ENCODE peak calls at places on chromosomes 13 and 19, in ten cellular contexts. T is HFFc6, U is nephron progenitor cell, P is GM12865, E is B cell, F is AG04450, N is kidney epithelial cell, Z is GM20000, C is fibroblast of the aortic adventitia, G is mammary epithelial cell. B is an unnamed sample.

GRCh38 chr13:85500716-85501256 is 298.4 kb downstream of the SLITRK6 start:
- DNase-seq in C (no peak), U (no peak), P (no peak), N (no peak), T (no peak), E (no peak), Z (no peak), G (peak; percentile 65), F (no peak), B (no peak)

GRCh38 chr13:30400376-30400775 is 21.9 kb upstream of the UBE2L5 start:
- DNase-seq in Z (no peak), N (no peak), E (no peak), T (no peak), G (no peak), F (no peak), P (no peak), C (no peak), U (no peak), B (no peak)

GRCh38 chr19:58553799-58554493 is 959 bp downstream of the CHMP2A start:
- DNase-seq in G (no peak), F (no peak), E (no peak), C (no peak), T (no peak), Z (no peak), N (no peak), U (no peak), P (no peak), B (no peak)

GRCh38 chr19:18814063-18814462 is 17.7 kb upstream of the UPF1 start:
- DNase-seq in N (no peak), U (peak; percentile 27), E (no peak), C (peak; percentile 78), Z (no peak), G (no peak), F (no peak), T (no peak), P (no peak), B (no peak)

GRCh38 chr13:24341439-24341838 is 32.1 kb downstream of the C1QTNF9 start:
- DNase-seq in E (no peak), C (peak; percentile 21), Z (no peak), U (no peak), T (peak; percentile 30), G (peak; percentile 38), P (no peak), F (no peak), N (no peak), B (no peak)

GRCh38 chr13:50512602-50513527 is 330.6 kb downstream of the DLEU7 start:
- DNase-seq in T (no peak), Z (peak; percentile 69), N (no peak), P (peak; percentile 79), U (peak; percentile 38), C (peak; percentile 66), G (no peak), E (peak; percentile 53), F (no peak), B (no peak)

GRCh38 chr13:32901994-32902780 is 114.0 kb upstream of the KL start:
- DNase-seq in C (peak; percentile 52), F (no peak), E (no peak), Z (no peak), T (no peak), G (no peak), U (no peak), N (no peak), P (no peak), B (no peak)

GRCh38 chr13:99827011-99827410 is 144.6 kb downstream of the ZIC5 start:
- DNase-seq in F (no peak), P (no peak), N (no peak), Z (no peak), C (no peak), G (no peak), T (no peak), E (no peak), U (no peak), B (no peak)

GRCh38 chr19:51364200-51365106 is 1.7 kb downstream of the ETFB start:
- DNase-seq in P (no peak), F (no peak), N (no peak), G (peak; percentile 37), E (no peak), T (peak; percentile 6), U (no peak), Z (no peak), C (no peak), B (no peak)

GRCh38 chr19:51367565-51368365 is 1.0 kb downstream of the CLDND2 start:
- DNase-seq in N (peak; percentile 85), P (peak; percentile 100), U (peak; percentile 100), G (peak; percentile 95), E (peak; percentile 94), C (peak; percentile 98), Z (peak; percentile 98), F (peak; percentile 98), T (peak; percentile 99), B (peak; percentile 92)

GRCh38 chr19:51366050-51366998 is at the start of gene ETFB:
- DNase-seq in F (peak; percentile 95), T (peak; percentile 98), E (peak; percentile 91), Z (peak; percentile 95), G (peak; percentile 97), C (peak; percentile 96), P (peak; percentile 98), U (peak; percentile 96), N (peak; percentile 87), B (peak; percentile 77)

GRCh38 chr19:51366999-51367564 is 894 bp upstream of the ETFB start:
- DNase-seq in C (no peak), E (peak; percentile 64), P (peak; percentile 56), G (no peak), N (no peak), U (peak; percentile 43), T (no peak), Z (no peak), F (no peak), B (no peak)

DNA sequence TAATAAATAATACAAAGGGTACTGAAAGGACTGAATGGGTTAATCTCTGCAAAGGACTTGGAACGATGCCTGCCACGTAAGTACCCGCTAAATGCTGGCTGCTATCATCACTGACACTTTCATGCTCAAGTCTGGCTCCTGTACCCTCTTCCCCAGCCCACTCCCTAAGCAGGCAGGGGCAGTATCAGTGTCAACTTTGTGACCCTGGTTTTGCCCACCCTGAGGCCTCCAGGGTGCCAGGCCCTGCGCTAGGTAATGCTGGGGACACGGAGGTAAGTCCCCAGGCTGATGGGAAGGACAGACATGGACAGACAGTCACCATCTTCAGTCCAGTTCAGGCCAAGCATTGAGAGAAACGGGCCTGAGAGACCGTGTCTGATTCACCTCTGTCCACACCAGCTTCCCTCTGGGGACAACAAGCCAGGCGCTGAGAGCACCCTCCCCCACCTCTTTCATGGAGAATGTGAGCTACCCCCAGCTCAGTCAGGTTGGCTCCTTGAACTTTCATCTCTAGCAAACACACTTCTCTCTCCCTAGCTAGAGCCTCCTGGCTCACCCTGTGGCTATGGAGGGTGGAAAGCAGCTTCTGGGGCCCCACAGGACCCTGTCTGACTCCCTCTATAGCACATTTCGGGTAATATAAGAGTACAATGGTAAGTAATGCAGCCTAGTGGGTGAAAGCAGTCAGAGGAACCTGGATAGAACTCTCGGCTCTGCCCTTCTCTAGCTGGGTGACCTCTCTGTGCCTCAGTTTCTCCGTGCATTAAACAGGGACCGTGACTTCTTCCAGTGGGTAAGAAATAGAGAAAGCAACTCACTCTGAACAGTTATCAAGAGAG is 758 bp downstream of the ETFB start:
- DNase-seq in E (no peak), Z (no peak), C (peak; percentile 55), F (no peak), G (peak; percentile 24), U (no peak), N (no peak), P (peak; percentile 36), T (peak; percentile 32), B (no peak)
- TF ChIP-seq CTCF in E (no peak), Z (no peak), C (peak; percentile 33), F (no peak), G (no peak), U (no peak), N (no peak), P (no peak), T (no peak), B (no peak)

DNA sequence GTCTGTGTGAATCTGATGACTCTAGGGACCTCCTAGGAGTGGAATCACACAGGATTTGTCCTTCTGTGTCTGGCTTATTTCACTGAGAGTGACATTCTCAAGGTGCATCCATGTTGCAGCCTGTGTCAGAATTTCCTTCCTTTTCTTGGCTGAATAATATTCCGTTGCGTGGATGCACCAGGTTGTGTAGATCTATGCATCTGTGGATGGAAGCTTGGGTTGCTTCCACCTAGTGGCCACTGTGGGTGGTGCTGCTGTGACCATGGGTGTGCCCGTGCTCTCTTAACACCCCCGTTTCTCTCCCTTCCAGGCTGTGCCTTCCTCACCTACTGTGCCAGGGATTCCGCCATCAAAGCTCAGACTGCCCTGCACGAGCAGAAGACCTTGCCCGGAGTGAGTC is 26.2 kb downstream of the CELF5 start:
- DNase-seq in N (no peak), T (no peak), C (peak; percentile 15), U (peak; percentile 28), F (no peak), E (no peak), P (peak; percentile 43), Z (peak; percentile 57), G (no peak), B (no peak)
- TF ChIP-seq CTCF in N (peak; percentile 39), T (peak; percentile 76), C (peak; percentile 65), U (peak; percentile 28), F (peak; percentile 51), E (peak; percentile 71), P (peak; percentile 63), Z (peak; percentile 49), G (peak; percentile 56), B (peak; percentile 35)

DNA sequence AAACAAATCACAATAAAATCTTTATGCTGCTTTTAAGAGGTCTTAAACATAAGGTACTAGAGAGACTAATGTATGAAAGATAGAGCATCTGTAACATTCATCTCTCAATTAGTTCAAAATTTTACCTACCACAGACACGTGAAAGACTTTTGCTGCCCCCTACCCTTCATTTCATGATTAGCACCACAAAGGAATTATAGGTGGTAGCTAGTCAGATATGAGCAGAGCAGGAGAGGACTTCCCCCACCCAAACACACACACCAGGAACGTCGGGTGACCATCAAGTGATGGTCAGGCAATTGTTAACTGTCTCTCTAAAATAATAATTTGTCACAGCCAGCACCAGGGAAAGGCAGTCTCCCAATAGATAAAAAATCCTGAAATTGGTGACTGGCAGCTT is 1531.7 kb upstream of the SPRY2 start:
- DNase-seq in G (no peak), C (no peak), P (no peak), T (no peak), E (no peak), F (no peak), N (no peak), Z (no peak), U (peak; percentile 2), B (no peak)
- TF ChIP-seq CTCF in G (no peak), C (no peak), P (no peak), T (no peak), E (no peak), F (no peak), N (peak; percentile 49), Z (no peak), U (peak; percentile 51), B (peak; percentile 64)

GRCh38 chr13:28751210-28751935 is 32.6 kb upstream of the SLC46A3 start:
- DNase-seq in E (no peak), U (no peak), P (no peak), T (no peak), C (peak; percentile 23), N (no peak), F (no peak), Z (no peak), G (no peak), B (no peak)

GRCh38 chr13:28753208-28753892 is 34.6 kb upstream of the SLC46A3 start:
- DNase-seq in N (peak; percentile 80), C (peak; percentile 95), U (no peak), F (peak; percentile 72), P (no peak), E (no peak), G (peak; percentile 73), T (peak; percentile 93), Z (no peak), B (no peak)

GRCh38 chr13:28754698-28755545 is 36.2 kb upstream of the SLC46A3 start:
- DNase-seq in T (no peak), F (no peak), P (no peak), N (no peak), Z (peak; percentile 25), E (no peak), C (peak; percentile 15), G (no peak), U (no peak), B (no peak)

GRCh38 chr13:28753946-28754345 is 35.2 kb upstream of the SLC46A3 start:
- DNase-seq in N (no peak), C (no peak), Z (no peak), U (no peak), P (no peak), G (no peak), E (no peak), T (no peak), F (no peak), B (no peak)

DNA sequence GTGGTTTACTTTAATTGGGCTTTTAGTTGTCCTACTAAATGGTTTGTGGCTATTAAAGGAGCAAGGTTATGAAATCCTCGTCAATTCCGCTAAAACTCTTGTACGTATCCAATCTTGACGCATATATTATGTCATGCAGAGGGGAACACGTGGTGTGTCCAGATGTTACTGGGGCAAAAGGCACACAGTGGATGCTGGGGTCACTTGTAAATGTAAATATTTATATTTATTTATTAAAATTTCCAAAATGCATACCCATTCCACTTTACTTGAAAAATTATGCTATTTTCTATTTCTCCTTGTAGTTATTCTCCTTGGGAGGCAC is 36.7 kb upstream of the SLC46A3 start:
- DNase-seq in C (no peak), N (no peak), P (no peak), T (peak; percentile 59), Z (no peak), E (no peak), F (no peak), G (no peak), U (no peak), B (no peak)
- TF ChIP-seq CTCF in C (no peak), N (no peak), P (no peak), T (no peak), Z (no peak), E (no peak), F (no peak), G (no peak), U (no peak), B (no peak)

B was measured in D721Med.